ENCODE peak calls at places on chromosome 15, in four cellular contexts. F is left ventricle myocardium inferior, U is esophagus muscularis mucosa, B is brain microvascular endothelial cell. Q is an unnamed sample.

GRCh38 chr15:87743557-87743956 is 513.0 kb downstream of the NTRK3 start:
- DNase-seq in F (no peak), U (no peak), B (no peak), Q (no peak)

GRCh38 chr15:99076109-99076508 is 28.8 kb upstream of the SYNM start:
- DNase-seq in U (no peak), F (no peak), B (no peak), Q (no peak)

GRCh38 chr15:31353931-31354330 is 27.3 kb downstream of the KLF13 start:
- DNase-seq in F (peak; percentile 75), B (no peak), U (no peak), Q (peak; percentile 50)

GRCh38 chr15:60054472-60054871 is 50.4 kb downstream of the FOXB1 start:
- DNase-seq in U (no peak), B (no peak), F (no peak), Q (no peak)

GRCh38 chr15:59933607-59934006 is 70.5 kb upstream of the FOXB1 start:
- DNase-seq in F (no peak), B (no peak), U (no peak), Q (no peak)

GRCh38 chr15:58864602-58865419 is 68.7 kb downstream of the SLTM start:
- DNase-seq in U (no peak), F (peak; percentile 39), B (no peak), Q (no peak)

GRCh38 chr15:41782486-41783271 is 8.4 kb downstream of the MAPKBP1 start:
- DNase-seq in U (no peak), F (no peak), B (no peak), Q (no peak)

GRCh38 chr15:31304736-31305365 is 21.8 kb upstream of the KLF13 start:
- DNase-seq in U (peak; percentile 78), F (no peak), B (no peak), Q (no peak)

GRCh38 chr15:74901612-74902063 is 5.0 kb downstream of the FAM219B start:
- DNase-seq in U (no peak), B (peak; percentile 51), F (peak; percentile 36), Q (no peak)

GRCh38 chr15:52102468-52102867 is 10.1 kb downstream of the BCL2L10 start:
- DNase-seq in U (no peak), F (no peak), B (peak; percentile 86), Q (no peak)

GRCh38 chr15:42070276-42070965 is 23.9 kb downstream of the PLA2G4D start:
- DNase-seq in U (no peak), B (no peak), F (no peak), Q (no peak)

GRCh38 chr15:71083349-71083748 is 31.9 kb upstream of the THSD4 start:
- DNase-seq in F (peak; percentile 36), B (peak; percentile 91), U (no peak), Q (no peak)

GRCh38 chr15:74995779-74996765 is 709 bp downstream of the SCAMP5 start:
- DNase-seq in U (no peak), F (no peak), B (no peak), Q (no peak)

GRCh38 chr15:31330111-31330785 is 3.6 kb downstream of the KLF13 start:
- DNase-seq in F (no peak), U (no peak), B (no peak), Q (no peak)

GRCh38 chr15:30905821-30906220 is 2.1 kb downstream of the FAN1 start:
- DNase-seq in B (no peak), F (no peak), U (peak; percentile 17), Q (peak; percentile 89)

GRCh38 chr15:74763416-74763815 is 14.8 kb downstream of the CYP1A2 start:
- DNase-seq in F (no peak), U (no peak), B (no peak), Q (no peak)

GRCh38 chr15:52183562-52184173 is 7.5 kb downstream of the GNB5 start:
- DNase-seq in B (peak; percentile 40), F (no peak), U (peak; percentile 57), Q (no peak)

GRCh38 chr15:22873204-22873701 is 34.8 kb downstream of the NIPA2 start:
- DNase-seq in B (peak; percentile 82), F (no peak), U (no peak), Q (no peak)

GRCh38 chr15:99550077-99550476 is 15.7 kb upstream of the MEF2A start:
- DNase-seq in U (no peak), B (no peak), F (no peak), Q (no peak)

GRCh38 chr15:85443593-85444328 is 63.4 kb downstream of the AKAP13 start:
- DNase-seq in B (peak; percentile 27), U (no peak), F (no peak), Q (peak; percentile 77)

GRCh38 chr15:42344763-42345162 is 14.5 kb upstream of the CAPN3 start:
- DNase-seq in B (peak; percentile 34), F (no peak), U (no peak), Q (no peak)

GRCh38 chr15:55116636-55117035 is 80.1 kb downstream of the RSL24D1 start:
- DNase-seq in F (no peak), U (no peak), B (no peak), Q (no peak)

GRCh38 chr15:78739996-78740903 is 71.0 kb downstream of the ADAMTS7 start:
- DNase-seq in F (no peak), B (peak; percentile 39), U (no peak), Q (peak; percentile 52)

GRCh38 chr15:95284933-95285401 is 1045.5 kb upstream of the NR2F2 start:
- DNase-seq in F (no peak), B (no peak), U (no peak), Q (no peak)

GRCh38 chr15:92377083-92377789 is 16.4 kb upstream of the ST8SIA2 start:
- DNase-seq in U (no peak), F (peak; percentile 47), B (peak; percentile 58), Q (no peak)

GRCh38 chr15:81301815-81302399 is 22.0 kb downstream of the STARD5 start:
- DNase-seq in U (no peak), B (no peak), F (no peak), Q (peak; percentile 50)

GRCh38 chr15:72227192-72227586 is 3.8 kb downstream of the PKM start:
- DNase-seq in F (no peak), U (no peak), B (peak; percentile 73), Q (no peak)

GRCh38 chr15:83065431-83065830 is 1.6 kb downstream of the BTBD1 start:
- DNase-seq in U (no peak), F (no peak), B (no peak), Q (no peak)

GRCh38 chr15:42133892-42134502 is 22.4 kb downstream of the PLA2G4F start:
- DNase-seq in F (no peak), U (peak; percentile 87), B (no peak), Q (peak; percentile 10)

GRCh38 chr15:90618330-90619136 is 88.8 kb downstream of the CRTC3 start:
- DNase-seq in B (no peak), U (no peak), F (no peak), Q (peak; percentile 59)

DNA sequence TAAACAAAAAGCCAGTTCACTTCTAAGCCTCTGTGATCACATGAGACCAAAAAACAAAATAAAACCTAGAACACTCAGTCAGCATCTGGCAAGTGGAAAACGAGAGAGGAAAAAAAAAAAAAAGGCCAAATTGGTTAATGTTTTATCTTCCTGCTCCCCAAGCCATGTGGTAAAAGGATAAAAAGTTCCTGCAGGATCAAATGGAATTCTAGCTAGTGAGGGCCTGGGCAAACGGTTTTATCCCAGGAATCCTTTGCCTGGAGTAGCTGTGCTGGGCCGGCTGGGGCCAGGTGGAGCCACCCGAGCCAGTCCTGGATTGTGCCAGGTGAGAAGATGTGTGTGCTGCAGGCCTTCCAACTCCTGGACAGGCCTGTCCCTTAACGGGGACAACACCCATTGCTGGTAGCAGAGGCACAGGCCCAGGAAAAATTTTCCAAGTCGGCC is 13.2 kb downstream of the SMAD6 start:
- DNase-seq in U (no peak), F (no peak), B (no peak), Q (no peak)
- H3K4me3 ChIP-seq in U (no peak overlapping the region), F (no peak overlapping the region), B (no peak overlapping the region), Q (no peak overlapping the region)

DNA sequence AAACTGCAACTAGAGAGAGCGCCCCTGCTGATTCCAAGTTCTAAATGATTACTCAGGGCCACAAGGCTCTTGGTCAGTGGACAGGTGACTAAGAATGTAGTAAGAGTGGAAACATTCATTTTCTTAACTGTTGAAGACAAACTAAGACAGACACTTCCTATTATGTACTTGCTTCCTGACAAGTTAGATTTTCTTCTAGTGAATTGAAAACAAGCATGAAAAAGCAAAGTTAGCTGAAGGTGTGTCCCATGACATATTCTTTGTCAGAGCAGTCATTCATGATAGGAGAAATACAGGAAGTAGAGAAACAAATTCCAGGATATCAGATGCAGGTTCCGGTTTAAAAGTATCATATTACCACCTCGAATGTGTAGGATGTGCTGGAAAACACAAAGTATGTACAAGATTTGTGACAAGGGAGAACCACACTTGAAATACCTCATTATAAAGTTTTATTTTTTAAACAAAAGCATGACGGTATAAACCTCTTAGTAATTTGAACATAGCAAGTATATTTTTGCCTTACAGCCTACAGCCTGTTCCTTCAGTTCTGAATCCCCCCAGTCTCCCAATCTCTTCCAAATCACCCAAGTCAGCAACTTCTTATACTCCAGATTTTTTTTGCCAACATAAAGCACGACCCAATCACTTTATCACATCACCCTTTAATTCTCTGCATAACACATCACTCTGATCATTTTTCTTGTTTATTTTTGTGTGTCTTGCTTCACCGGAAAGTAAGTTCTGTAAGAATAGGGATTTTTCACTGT is 6.2 kb downstream of the TSPAN3 start:
- DNase-seq in B (peak; percentile 18), U (no peak), F (no peak), Q (no peak)
- TF ChIP-seq CTCF in B (no peak), U (no peak), F (no peak), Q (no peak)

GRCh38 chr15:40379853-40380252 is 2.7 kb upstream of the KNSTRN start:
- DNase-seq in U (no peak), F (peak; percentile 35), B (peak; percentile 95), Q (no peak)
- H3K4me3 ChIP-seq in U (no peak overlapping the region), F (no peak overlapping the region), B (no peak overlapping the region), Q (no peak overlapping the region)

GRCh38 chr15:49046113-49046883 is at the start of gene SECISBP2L:
- DNase-seq in F (peak; percentile 94), B (peak; percentile 94), U (peak; percentile 97), Q (peak; percentile 83)
- TF ChIP-seq CTCF in F (peak; percentile 39), B (peak; percentile 50), U (peak; percentile 21), Q (peak; percentile 37)